ENCODE peak calls at places on chromosome 14, in six cellular contexts. B is bronchial epithelial cell, U is esophagus squamous epithelium, T is substantia nigra, V is putamen, S is WTC11. F is an unnamed sample.

GRCh38 chr14:27995688-27996087 is 770.9 kb upstream of the FOXG1 start:
- DNase-seq in T (no peak), V (no peak), B (no peak), S (no peak), U (no peak), F (no peak)

GRCh38 chr14:88870777-88871176 is 46.3 kb downstream of the TTC8 start:
- DNase-seq in B (no peak), U (no peak), V (peak; percentile 45), S (no peak), T (no peak), F (no peak)

GRCh38 chr14:22599349-22599748 is 1.2 kb downstream of the ABHD4 start:
- DNase-seq in B (no peak), T (no peak), S (no peak), U (no peak), V (no peak), F (no peak)

GRCh38 chr14:91202234-91202974 is 42.1 kb downstream of the GPR68 start:
- DNase-seq in V (no peak), S (no peak), U (no peak), T (no peak), B (no peak), F (no peak)

GRCh38 chr14:56217380-56218045 is 99.3 kb downstream of the PELI2 start:
- DNase-seq in V (no peak), S (no peak), B (no peak), U (no peak), T (no peak), F (no peak)

GRCh38 chr14:49240383-49240782 is 345.8 kb downstream of the RPS29 start:
- DNase-seq in U (no peak), S (no peak), T (no peak), B (peak; percentile 31), V (no peak), F (no peak)

GRCh38 chr14:74438351-74438915 is 12.4 kb upstream of the SYNDIG1L start:
- DNase-seq in T (no peak), V (no peak), U (no peak), B (no peak), S (no peak), F (no peak)

GRCh38 chr14:100754020-100754419 is 27.3 kb downstream of the DLK1 start:
- DNase-seq in U (no peak), V (no peak), B (no peak), T (no peak), S (no peak), F (peak; percentile 16)

GRCh38 chr14:95289323-95290010 is 30.2 kb downstream of the CLMN start:
- DNase-seq in B (no peak), V (no peak), T (no peak), U (no peak), S (no peak), F (no peak)

GRCh38 chr14:75430526-75430925 is 2.7 kb downstream of the JDP2 start:
- DNase-seq in T (no peak), U (no peak), B (no peak), S (no peak), V (no peak), F (no peak)

GRCh38 chr14:71725802-71726638 is 206.2 kb upstream of the RGS6 start:
- DNase-seq in B (peak; percentile 77), S (no peak), V (peak; percentile 58), U (no peak), T (no peak), F (no peak)

GRCh38 chr14:54637829-54638446 is 71.0 kb downstream of the SAMD4A start:
- DNase-seq in V (no peak), S (no peak), B (peak; percentile 20), T (no peak), U (no peak), F (no peak)

GRCh38 chr14:20683896-20684661 is at the start of gene RNASE4:
- DNase-seq in T (peak; percentile 47), B (peak; percentile 79), S (peak; percentile 82), V (peak; percentile 83), U (peak; percentile 26), F (peak; percentile 52)

GRCh38 chr14:76236172-76237130 is 84.7 kb downstream of the GPATCH2L start:
- DNase-seq in U (no peak), V (no peak), B (no peak), S (no peak), T (no peak), F (no peak)

GRCh38 chr14:100394886-100395672 is 71.9 kb downstream of the SLC25A47 start:
- DNase-seq in B (no peak), S (no peak), U (no peak), V (no peak), T (no peak), F (no peak)

GRCh38 chr14:59534361-59534987 is 42.1 kb downstream of the CCDC175 start:
- DNase-seq in V (no peak), U (no peak), T (no peak), B (no peak), S (no peak), F (no peak)

GRCh38 chr14:65993996-65994395 is 492.2 kb upstream of the CCDC196 start:
- DNase-seq in T (no peak), B (no peak), V (no peak), S (no peak), U (no peak), F (no peak)

GRCh38 chr14:103385994-103386491 is 828 bp downstream of the MARK3 start:
- DNase-seq in S (peak; percentile 29), V (no peak), T (no peak), B (no peak), U (no peak), F (no peak)

GRCh38 chr14:76844223-76844622 is 18.0 kb downstream of the LRRC74A start:
- DNase-seq in S (no peak), T (no peak), U (no peak), V (no peak), B (peak; percentile 45), F (peak; percentile 49)

GRCh38 chr14:99522457-99522891 is 41.3 kb downstream of the CCNK start:
- DNase-seq in V (no peak), T (no peak), U (no peak), B (peak; percentile 24), S (no peak), F (no peak)

GRCh38 chr14:24982472-24983155 is 67.3 kb downstream of the STXBP6 start:
- DNase-seq in B (peak; percentile 40), T (no peak), V (no peak), U (no peak), S (no peak), F (no peak)

GRCh38 chr14:77458249-77458950 is 507 bp downstream of the AHSA1 start:
- DNase-seq in B (peak; percentile 40), T (no peak), S (peak; percentile 32), U (no peak), V (peak; percentile 21), F (no peak)

GRCh38 chr14:105455766-105456660 is 18.6 kb upstream of the CRIP2 start:
- DNase-seq in T (no peak), V (no peak), U (no peak), B (no peak), S (no peak), F (no peak)

GRCh38 chr14:35335388-35336092 is 43.4 kb downstream of the PSMA6 start:
- DNase-seq in V (no peak), T (no peak), S (no peak), U (no peak), B (no peak), F (no peak)

GRCh38 chr14:58944226-58944769 is 244.2 kb upstream of the DAAM1 start:
- DNase-seq in U (no peak), T (no peak), S (peak; percentile 34), V (peak; percentile 57), B (no peak), F (no peak)

GRCh38 chr14:82720931-82721330 is 1187.3 kb upstream of the SEL1L start:
- DNase-seq in S (no peak), V (no peak), B (no peak), T (no peak), U (no peak), F (no peak)

GRCh38 chr14:68820119-68820518 is 27.3 kb upstream of the ZFP36L1 start:
- DNase-seq in S (no peak), U (no peak), B (no peak), V (no peak), T (no peak), F (no peak)

GRCh38 chr14:61051046-61051445 is 70.0 kb downstream of the SLC38A6 start:
- DNase-seq in U (no peak), V (no peak), T (no peak), B (no peak), S (no peak), F (no peak)

GRCh38 chr14:33184587-33184986 is 245.9 kb downstream of the NPAS3 start:
- DNase-seq in U (no peak), S (no peak), T (no peak), B (peak; percentile 4), V (no peak), F (no peak)

GRCh38 chr14:55077155-55077554 is 25.7 kb downstream of the MAPK1IP1L start:
- DNase-seq in V (no peak), B (peak; percentile 87), S (no peak), T (no peak), U (no peak), F (no peak)